ENCODE peak calls at places on chromosomes 13 and 19, in ten cellular contexts. Q is cardiac septum; S is NCI-H345; T is stimulated activated CD4-positive, alpha-beta T cell treated with anti-CD3 and anti-CD28 coated beads, Interleukin-1b, Interleukin-23, amount 100 ng/mL, for 24 hours; J is lower leg skin; Y is left lobe of liver; O is iPS-NIHi11; I is NCI-H748 treated with DMSO at 0.1 percent for 48 hours; Z is hepatic stellate cell; A is activated CD4-positive, alpha-beta T cell treated with anti-CD3 and anti-CD28 coated beads, Interleukin-2, amount 50 U/mL, for 48 hours. E is an unnamed sample.

GRCh38 chr13:66180806-66181205 is 1049.3 kb downstream of the PCDH9 start:
- DNase-seq in Q (no peak), S (no peak), T (no peak), J (no peak), Y (no peak), O (no peak), I (no peak), Z (no peak), A (no peak), E (no peak)

GRCh38 chr19:610801-611505 is 21.3 kb downstream of the HCN2 start:
- DNase-seq in Q (no peak), S (no peak), T (no peak), J (no peak), Y (no peak), O (peak), I (no peak), Z (peak), A (peak), E (peak)

GRCh38 chr13:92827503-92827902 is 399.1 kb upstream of the GPC6 start:
- DNase-seq in Q (no peak), S (peak), T (no peak), J (no peak), Y (no peak), O (no peak), I (no peak), Z (no peak), A (no peak), E (no peak)

GRCh38 chr13:99384468-99384867 is 77.3 kb upstream of the GPR183 start:
- DNase-seq in Q (peak), S (no peak), T (no peak), J (no peak), Y (no peak), O (no peak), I (no peak), Z (no peak), A (no peak), E (peak)

GRCh38 chr13:57629391-57629804 is 2.1 kb upstream of the PCDH17 start:
- DNase-seq in Q (no peak), S (peak), T (no peak), J (no peak), Y (no peak), O (no peak), I (peak), Z (no peak), A (no peak), E (no peak)

GRCh38 chr13:33257786-33258185 is 27.8 kb downstream of the STARD13 start:
- DNase-seq in Q (no peak), S (no peak), T (no peak), J (no peak), Y (no peak), O (no peak), I (no peak), Z (no peak), A (no peak), E (no peak)

GRCh38 chr19:45069056-45069455 is 7.2 kb downstream of the ZNF296 start:
- DNase-seq in Q (no peak), S (no peak), T (no peak), J (no peak), Y (no peak), O (peak), I (no peak), Z (no peak), A (no peak), E (no peak)

GRCh38 chr13:83881031-83881727 is 1.1 kb downstream of the SLITRK1 start:
- DNase-seq in Q (no peak), S (no peak), T (no peak), J (no peak), Y (no peak), O (no peak), I (peak), Z (no peak), A (no peak), E (no peak)

GRCh38 chr13:43329702-43330101 is 306.3 kb downstream of the DNAJC15 start:
- DNase-seq in Q (no peak), S (no peak), T (no peak), J (no peak), Y (no peak), O (no peak), I (no peak), Z (no peak), A (no peak), E (no peak)

GRCh38 chr13:29845440-29846056 is 4.9 kb downstream of the UBL3 start:
- DNase-seq in Q (no peak), S (no peak), T (no peak), J (no peak), Y (no peak), O (no peak), I (no peak), Z (no peak), A (no peak), E (no peak)

GRCh38 chr13:113741101-113741731 is 17.8 kb upstream of the TMEM255B start:
- DNase-seq in Q (no peak), S (no peak), T (no peak), J (no peak), Y (no peak), O (no peak), I (no peak), Z (no peak), A (no peak), E (no peak)

GRCh38 chr13:99003851-99004471 is 26.1 kb upstream of the DOCK9 start:
- DNase-seq in Q (no peak), S (no peak), T (no peak), J (no peak), Y (no peak), O (no peak), I (no peak), Z (no peak), A (no peak), E (no peak)

GRCh38 chr13:26442541-26442940 is 114.9 kb upstream of the WASF3 start:
- DNase-seq in Q (no peak), S (no peak), T (no peak), J (no peak), Y (no peak), O (no peak), I (no peak), Z (peak), A (no peak), E (no peak)

GRCh38 chr13:23986619-23987018 is 89.3 kb upstream of the C1QTNF9B start:
- DNase-seq in Q (no peak), S (no peak), T (no peak), J (no peak), Y (no peak), O (no peak), I (no peak), Z (peak), A (no peak), E (no peak)

GRCh38 chr19:13094771-13095392 is 7.8 kb downstream of the LYL1 start:
- DNase-seq in Q (no peak), S (no peak), T (no peak), J (no peak), Y (no peak), O (peak), I (no peak), Z (no peak), A (no peak), E (no peak)

GRCh38 chr13:100887729-100888151 is 213.1 kb upstream of the TMTC4 start:
- DNase-seq in Q (no peak), S (no peak), T (no peak), J (no peak), Y (no peak), O (no peak), I (no peak), Z (peak), A (no peak), E (no peak)

GRCh38 chr13:46662690-46663089 is 109.7 kb downstream of the LRCH1 start:
- DNase-seq in Q (no peak), S (no peak), T (no peak), J (no peak), Y (no peak), O (no peak), I (no peak), Z (no peak), A (no peak), E (no peak)

GRCh38 chr13:93505104-93505952 is 278.7 kb downstream of the GPC6 start:
- DNase-seq in Q (no peak), S (peak), T (no peak), J (no peak), Y (no peak), O (no peak), I (no peak), Z (no peak), A (no peak), E (no peak)

GRCh38 chr13:108964601-108965000 is 335.2 kb downstream of the MYO16 start:
- DNase-seq in Q (no peak), S (no peak), T (no peak), J (no peak), Y (no peak), O (no peak), I (no peak), Z (no peak), A (no peak), E (no peak)

GRCh38 chr19:34975056-34975455 is 11.0 kb upstream of the ZNF792 start:
- DNase-seq in Q (no peak), S (no peak), T (no peak), J (peak), Y (no peak), O (no peak), I (no peak), Z (no peak), A (no peak), E (no peak)

GRCh38 chr19:6378036-6378435 is 2.3 kb upstream of the PSPN start:
- DNase-seq in Q (no peak), S (no peak), T (no peak), J (no peak), Y (no peak), O (no peak), I (no peak), Z (peak), A (no peak), E (no peak)

GRCh38 chr13:51501592-51502205 is 48.9 kb upstream of the INTS6 start:
- DNase-seq in Q (no peak), S (no peak), T (no peak), J (no peak), Y (no peak), O (no peak), I (no peak), Z (peak), A (no peak), E (no peak)

GRCh38 chr19:19405919-19406877 is 723 bp downstream of the GATAD2A start:
- DNase-seq in Q (no peak), S (no peak), T (no peak), J (peak), Y (peak), O (peak), I (peak), Z (no peak), A (peak), E (peak)

GRCh38 chr13:91346848-91347211 is 657 bp upstream of the MIR17HG start:
- DNase-seq in Q (no peak), S (peak), T (peak), J (no peak), Y (no peak), O (peak), I (peak), Z (no peak), A (peak), E (peak)

GRCh38 chr13:73039201-73040108 is 19.4 kb upstream of the KLF5 start:
- DNase-seq in Q (no peak), S (peak), T (no peak), J (no peak), Y (no peak), O (peak), I (peak), Z (no peak), A (no peak), E (no peak)

GRCh38 chr19:5002143-5002542 is 33.2 kb downstream of the KDM4B start:
- DNase-seq in Q (no peak), S (no peak), T (no peak), J (no peak), Y (peak), O (no peak), I (no peak), Z (peak), A (no peak), E (no peak)

GRCh38 chr19:53877361-53877766 is 4.6 kb upstream of the PRKCG start:
- DNase-seq in Q (no peak), S (no peak), T (no peak), J (no peak), Y (no peak), O (no peak), I (no peak), Z (no peak), A (no peak), E (no peak)

GRCh38 chr13:50389726-50390125 is 374.5 kb downstream of the KCNRG start:
- DNase-seq in Q (no peak), S (peak), T (no peak), J (no peak), Y (no peak), O (no peak), I (peak), Z (no peak), A (no peak), E (no peak)

GRCh38 chr13:45231722-45232121 is 30.9 kb upstream of the KCTD4 start:
- DNase-seq in Q (no peak), S (no peak), T (no peak), J (no peak), Y (no peak), O (no peak), I (peak), Z (peak), A (no peak), E (no peak)

GRCh38 chr13:52359534-52359933 is 46.4 kb downstream of the THSD1 start:
- DNase-seq in Q (no peak), S (no peak), T (no peak), J (no peak), Y (no peak), O (no peak), I (no peak), Z (no peak), A (no peak), E (no peak)